ENCODE peak calls at places on chromosomes 13 and 19, in eight cellular contexts. One of them, this sample, is unnamed.

GRCh38 chr13:52399708-52400107 is 6.3 kb downstream of the THSD1 start:
- DNase-seq in GM23338: peak
- DNase-seq in spleen: no peak
- DNase-seq in SK-N-SH: no peak
- DNase-seq in GM12878: no peak
- DNase-seq in HL-60: no peak
- DNase-seq in esophagus muscularis mucosa: no peak
- DNase-seq in transverse colon: no peak
- DNase-seq in this sample: no peak

GRCh38 chr13:108828053-108828806 is 198.8 kb downstream of the MYO16 start:
- DNase-seq in GM23338: no peak
- DNase-seq in spleen: no peak
- DNase-seq in SK-N-SH: no peak
- DNase-seq in GM12878: no peak
- DNase-seq in HL-60: no peak
- DNase-seq in esophagus muscularis mucosa: no peak
- DNase-seq in transverse colon: no peak
- DNase-seq in this sample: no peak

GRCh38 chr19:6501740-6502648 is at the start of gene TUBB4A:
- DNase-seq in GM23338: peak
- DNase-seq in spleen: peak
- DNase-seq in SK-N-SH: peak
- DNase-seq in GM12878: no peak
- DNase-seq in HL-60: no peak
- DNase-seq in esophagus muscularis mucosa: no peak
- DNase-seq in transverse colon: peak
- DNase-seq in this sample: no peak

GRCh38 chr13:27659466-27659865 is 37.8 kb downstream of the POLR1D start:
- DNase-seq in GM23338: no peak
- DNase-seq in spleen: no peak
- DNase-seq in SK-N-SH: no peak
- DNase-seq in GM12878: no peak
- DNase-seq in HL-60: no peak
- DNase-seq in esophagus muscularis mucosa: no peak
- DNase-seq in transverse colon: no peak
- DNase-seq in this sample: no peak

GRCh38 chr19:41933131-41933458 is 4.8 kb upstream of the ERFL start:
- DNase-seq in GM23338: no peak
- DNase-seq in spleen: no peak
- DNase-seq in SK-N-SH: no peak
- DNase-seq in GM12878: no peak
- DNase-seq in HL-60: no peak
- DNase-seq in esophagus muscularis mucosa: no peak
- DNase-seq in transverse colon: no peak
- DNase-seq in this sample: no peak

GRCh38 chr19:6212403-6213265 is 67.1 kb downstream of the MLLT1 start:
- DNase-seq in GM23338: no peak
- DNase-seq in spleen: peak
- DNase-seq in SK-N-SH: peak
- DNase-seq in GM12878: no peak
- DNase-seq in HL-60: no peak
- DNase-seq in esophagus muscularis mucosa: no peak
- DNase-seq in transverse colon: no peak
- DNase-seq in this sample: no peak

GRCh38 chr19:52691737-52692136 is 43.1 kb downstream of the ZNF611 start:
- DNase-seq in GM23338: no peak
- DNase-seq in spleen: no peak
- DNase-seq in SK-N-SH: no peak
- DNase-seq in GM12878: peak
- DNase-seq in HL-60: no peak
- DNase-seq in esophagus muscularis mucosa: no peak
- DNase-seq in transverse colon: no peak
- DNase-seq in this sample: no peak

GRCh38 chr13:66644855-66645460 is 585.2 kb downstream of the PCDH9 start:
- DNase-seq in GM23338: no peak
- DNase-seq in spleen: no peak
- DNase-seq in SK-N-SH: no peak
- DNase-seq in GM12878: no peak
- DNase-seq in HL-60: no peak
- DNase-seq in esophagus muscularis mucosa: no peak
- DNase-seq in transverse colon: no peak
- DNase-seq in this sample: no peak

GRCh38 chr13:77874406-77874805 is 44.2 kb downstream of the EDNRB start:
- DNase-seq in GM23338: no peak
- DNase-seq in spleen: no peak
- DNase-seq in SK-N-SH: no peak
- DNase-seq in GM12878: no peak
- DNase-seq in HL-60: no peak
- DNase-seq in esophagus muscularis mucosa: no peak
- DNase-seq in transverse colon: no peak
- DNase-seq in this sample: no peak

GRCh38 chr13:71591380-71591779 is 275.6 kb downstream of the DACH1 start:
- DNase-seq in GM23338: no peak
- DNase-seq in spleen: no peak
- DNase-seq in SK-N-SH: no peak
- DNase-seq in GM12878: no peak
- DNase-seq in HL-60: no peak
- DNase-seq in esophagus muscularis mucosa: no peak
- DNase-seq in transverse colon: no peak
- DNase-seq in this sample: no peak

GRCh38 chr19:2049741-2050348 is 1.2 kb downstream of the MKNK2 start:
- DNase-seq in GM23338: peak
- DNase-seq in spleen: peak
- DNase-seq in SK-N-SH: peak
- DNase-seq in GM12878: no peak
- DNase-seq in HL-60: peak
- DNase-seq in esophagus muscularis mucosa: no peak
- DNase-seq in transverse colon: peak
- DNase-seq in this sample: peak
- TF ChIP-seq POLR2AphosphoS5 in GM23338: no peak
- TF ChIP-seq POLR2AphosphoS5 in spleen: peak
- TF ChIP-seq POLR2AphosphoS5 in SK-N-SH: no peak
- TF ChIP-seq POLR2AphosphoS5 in GM12878: peak
- TF ChIP-seq POLR2AphosphoS5 in HL-60: peak
- TF ChIP-seq POLR2AphosphoS5 in esophagus muscularis mucosa: peak
- TF ChIP-seq POLR2AphosphoS5 in transverse colon: peak
- TF ChIP-seq POLR2AphosphoS5 in this sample: peak

DNA sequence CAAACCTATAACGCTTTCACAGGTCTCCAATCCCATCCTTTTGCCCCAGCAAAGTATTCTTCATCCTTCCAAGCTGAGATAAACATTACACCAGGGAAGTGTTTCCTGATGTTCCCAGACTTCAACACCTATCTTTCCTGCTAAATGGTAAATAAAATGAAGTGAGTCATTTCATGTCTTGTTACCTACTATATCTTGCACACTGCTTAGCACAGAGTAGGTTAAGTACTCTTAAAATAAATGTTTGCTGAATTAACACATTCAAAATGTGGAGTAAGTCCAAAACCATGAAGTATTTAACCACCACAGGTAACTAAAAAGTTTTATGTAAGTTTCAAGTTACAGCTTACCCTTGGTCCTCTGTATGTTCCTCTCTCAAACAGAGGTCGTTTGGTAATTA is 3.4 kb downstream of the RBM26 start:
- DNase-seq in GM23338: no peak
- DNase-seq in spleen: no peak
- DNase-seq in SK-N-SH: no peak
- DNase-seq in GM12878: no peak
- DNase-seq in HL-60: no peak
- DNase-seq in esophagus muscularis mucosa: no peak
- DNase-seq in transverse colon: no peak
- DNase-seq in this sample: no peak
- H3K4me3 ChIP-seq in GM23338: peak
- H3K4me3 ChIP-seq in spleen: no peak
- H3K4me3 ChIP-seq in SK-N-SH: no peak
- H3K4me3 ChIP-seq in GM12878: peak
- H3K4me3 ChIP-seq in HL-60: peak
- H3K4me3 ChIP-seq in esophagus muscularis mucosa: peak
- H3K4me3 ChIP-seq in transverse colon: no peak
- H3K4me3 ChIP-seq in this sample: no peak

GRCh38 chr19:40285353-40286234 is 449 bp upstream of the AKT2 start:
- DNase-seq in GM23338: peak
- DNase-seq in spleen: peak
- DNase-seq in SK-N-SH: peak
- DNase-seq in GM12878: peak
- DNase-seq in HL-60: peak
- DNase-seq in esophagus muscularis mucosa: peak
- DNase-seq in transverse colon: peak
- DNase-seq in this sample: peak
- TF ChIP-seq POLR2AphosphoS5 in GM23338: peak
- TF ChIP-seq POLR2AphosphoS5 in spleen: peak
- TF ChIP-seq POLR2AphosphoS5 in SK-N-SH: peak
- TF ChIP-seq POLR2AphosphoS5 in GM12878: peak
- TF ChIP-seq POLR2AphosphoS5 in HL-60: peak
- TF ChIP-seq POLR2AphosphoS5 in esophagus muscularis mucosa: peak
- TF ChIP-seq POLR2AphosphoS5 in transverse colon: peak
- TF ChIP-seq POLR2AphosphoS5 in this sample: peak

GRCh38 chr19:11948646-11949045 is 16.2 kb upstream of the ZNF763 start:
- DNase-seq in GM23338: no peak
- DNase-seq in spleen: no peak
- DNase-seq in SK-N-SH: no peak
- DNase-seq in GM12878: no peak
- DNase-seq in HL-60: no peak
- DNase-seq in esophagus muscularis mucosa: no peak
- DNase-seq in transverse colon: no peak
- DNase-seq in this sample: no peak
- H3K4me3 ChIP-seq in GM23338: peak
- H3K4me3 ChIP-seq in spleen: no peak
- H3K4me3 ChIP-seq in SK-N-SH: no peak
- H3K4me3 ChIP-seq in GM12878: no peak
- H3K4me3 ChIP-seq in HL-60: no peak
- H3K4me3 ChIP-seq in esophagus muscularis mucosa: peak
- H3K4me3 ChIP-seq in transverse colon: no peak
- H3K4me3 ChIP-seq in this sample: no peak

GRCh38 chr19:54189668-54190502 is 505 bp upstream of the MBOAT7 start:
- DNase-seq in GM23338: peak
- DNase-seq in spleen: peak
- DNase-seq in SK-N-SH: peak
- DNase-seq in GM12878: peak
- DNase-seq in HL-60: peak
- DNase-seq in esophagus muscularis mucosa: peak
- DNase-seq in transverse colon: peak
- DNase-seq in this sample: peak

GRCh38 chr19:54190942-54191670 is at the start of gene TSEN34:
- DNase-seq in GM23338: peak
- DNase-seq in spleen: peak
- DNase-seq in SK-N-SH: peak
- DNase-seq in GM12878: no peak
- DNase-seq in HL-60: no peak
- DNase-seq in esophagus muscularis mucosa: no peak
- DNase-seq in transverse colon: peak
- DNase-seq in this sample: peak

GRCh38 chr19:54188224-54188871 is 1.0 kb downstream of the MBOAT7 start:
- DNase-seq in GM23338: peak
- DNase-seq in spleen: peak
- DNase-seq in SK-N-SH: no peak
- DNase-seq in GM12878: no peak
- DNase-seq in HL-60: no peak
- DNase-seq in esophagus muscularis mucosa: no peak
- DNase-seq in transverse colon: no peak
- DNase-seq in this sample: no peak

GRCh38 chr19:54190503-54190941 is 586 bp upstream of the TSEN34 start:
- DNase-seq in GM23338: peak
- DNase-seq in spleen: peak
- DNase-seq in SK-N-SH: peak
- DNase-seq in GM12878: peak
- DNase-seq in HL-60: peak
- DNase-seq in esophagus muscularis mucosa: peak
- DNase-seq in transverse colon: peak
- DNase-seq in this sample: peak

GRCh38 chr19:54189020-54189667 is at the start of gene MBOAT7:
- DNase-seq in GM23338: no peak
- DNase-seq in spleen: no peak
- DNase-seq in SK-N-SH: no peak
- DNase-seq in GM12878: no peak
- DNase-seq in HL-60: no peak
- DNase-seq in esophagus muscularis mucosa: no peak
- DNase-seq in transverse colon: no peak
- DNase-seq in this sample: no peak
- TF ChIP-seq POLR2AphosphoS5 in GM23338: peak
- TF ChIP-seq POLR2AphosphoS5 in spleen: peak
- TF ChIP-seq POLR2AphosphoS5 in SK-N-SH: peak
- TF ChIP-seq POLR2AphosphoS5 in GM12878: peak
- TF ChIP-seq POLR2AphosphoS5 in HL-60: no peak
- TF ChIP-seq POLR2AphosphoS5 in esophagus muscularis mucosa: no peak
- TF ChIP-seq POLR2AphosphoS5 in transverse colon: peak
- TF ChIP-seq POLR2AphosphoS5 in this sample: peak